ENCODE peak calls at places on chromosome 11, in four cellular contexts. Z is epithelial cell of esophagus, A is cardiac muscle cell, V is Peyer's patch. C is an unnamed sample.

GRCh38 chr11:497565-498296 is 9.3 kb downstream of the RNH1 start:
- DNase-seq in Z (no peak), A (no peak), V (no peak), C (no peak)

GRCh38 chr11:71843858-71844257 is 10.9 kb downstream of the DEFB108B start:
- DNase-seq in Z (no peak), A (no peak), V (no peak), C (no peak)

GRCh38 chr11:120335596-120335927 is 651 bp upstream of the ARHGEF12 start:
- DNase-seq in Z (peak), A (peak), V (no peak), C (no peak)

GRCh38 chr11:69437876-69438205 is 43.6 kb upstream of the LINC01488 start:
- DNase-seq in Z (no peak), A (no peak), V (no peak), C (no peak)

GRCh38 chr11:24457985-24458384 is 38.9 kb upstream of the LUZP2 start:
- DNase-seq in Z (no peak), A (no peak), V (no peak), C (no peak)

GRCh38 chr11:65634905-65635731 is 2.8 kb upstream of the SIPA1 start:
- DNase-seq in Z (peak), A (no peak), V (no peak), C (no peak)

GRCh38 chr11:11446967-11447366 is 93.9 kb upstream of the CSNK2A3 start:
- DNase-seq in Z (no peak), A (no peak), V (no peak), C (no peak)

GRCh38 chr11:662689-663274 is 25.7 kb downstream of the DRD4 start:
- DNase-seq in Z (peak), A (peak), V (peak), C (no peak)

GRCh38 chr11:3158131-3158591 is 6.9 kb downstream of the OSBPL5 start:
- DNase-seq in Z (no peak), A (no peak), V (no peak), C (no peak)

GRCh38 chr11:18394928-18395734 is 768 bp downstream of the LDHA start:
- DNase-seq in Z (no peak), A (peak), V (peak), C (no peak)

GRCh38 chr11:87030458-87031054 is 7.2 kb upstream of the TMEM135 start:
- DNase-seq in Z (no peak), A (peak), V (no peak), C (no peak)

GRCh38 chr11:27524155-27524554 is 17.6 kb upstream of the LIN7C start:
- DNase-seq in Z (peak), A (peak), V (no peak), C (peak)
- TF ChIP-seq CTCF in Z (peak), A (peak), V (no peak), C (no peak)

GRCh38 chr11:90250970-90251369 is 28.1 kb upstream of the CHORDC1 start:
- DNase-seq in Z (no peak), A (no peak), V (no peak), C (no peak)

GRCh38 chr11:90256404-90257157 is 33.7 kb upstream of the CHORDC1 start:
- DNase-seq in Z (no peak), A (no peak), V (no peak), C (no peak)

GRCh38 chr11:90251599-90251998 is 28.8 kb upstream of the CHORDC1 start:
- DNase-seq in Z (peak), A (no peak), V (no peak), C (no peak)

GRCh38 chr11:90254065-90254464 is 31.2 kb upstream of the CHORDC1 start:
- DNase-seq in Z (no peak), A (no peak), V (no peak), C (no peak)

DNA sequence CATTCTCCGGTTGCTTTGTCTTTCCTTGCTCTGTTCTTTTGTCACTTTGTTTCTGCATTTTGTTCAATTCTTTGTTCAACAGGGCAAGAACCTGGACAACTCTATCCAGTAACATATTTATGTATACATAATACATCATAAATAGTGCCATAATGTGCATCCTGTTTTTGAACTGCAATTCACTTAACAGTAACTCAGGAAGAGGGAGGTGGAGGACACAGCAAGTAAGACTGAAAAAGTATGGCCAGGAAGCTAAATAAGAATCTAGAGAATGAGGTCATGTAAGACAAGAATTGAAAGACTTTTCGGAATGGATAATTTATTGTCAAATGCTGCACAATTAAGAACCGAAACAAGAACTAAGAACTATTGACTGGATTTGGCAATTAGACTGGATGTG is 29.2 kb upstream of the CHORDC1 start:
- DNase-seq in Z (no peak), A (no peak), V (no peak), C (no peak)
- H3K4me3 ChIP-seq in Z (no peak), A (no peak), V (no peak), C (no peak)

GRCh38 chr11:121722431-121723256 is 269.9 kb upstream of the SORL1-AS1 start:
- DNase-seq in Z (peak), A (peak), V (no peak), C (no peak)
- TF ChIP-seq CTCF in Z (no peak), A (peak), V (no peak), C (no peak)

DNA sequence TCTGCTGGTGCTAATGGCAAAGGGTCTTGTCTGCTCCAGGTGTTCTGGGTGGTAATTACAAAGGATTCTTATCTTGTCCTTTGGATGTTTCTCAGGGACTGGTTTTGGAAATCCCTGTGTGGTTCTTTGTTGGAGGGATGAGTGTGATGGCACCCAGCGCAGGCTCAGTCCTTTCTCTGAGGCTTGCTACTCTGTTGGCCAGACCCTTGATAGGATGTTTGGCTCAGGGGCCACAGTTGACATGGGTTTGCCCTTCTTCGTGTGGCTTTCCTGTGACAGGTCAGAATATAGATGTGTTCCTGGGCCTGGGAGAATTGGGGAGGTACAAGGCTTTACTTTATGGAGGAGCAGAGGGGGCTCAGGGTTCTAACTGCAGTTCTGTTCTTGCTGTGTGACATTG is 4.0 kb downstream of the ARHGEF17 start:
- DNase-seq in Z (no peak), A (no peak), V (no peak), C (no peak)
- H3K4me3 ChIP-seq in Z (no peak), A (peak), V (peak), C (peak)

DNA sequence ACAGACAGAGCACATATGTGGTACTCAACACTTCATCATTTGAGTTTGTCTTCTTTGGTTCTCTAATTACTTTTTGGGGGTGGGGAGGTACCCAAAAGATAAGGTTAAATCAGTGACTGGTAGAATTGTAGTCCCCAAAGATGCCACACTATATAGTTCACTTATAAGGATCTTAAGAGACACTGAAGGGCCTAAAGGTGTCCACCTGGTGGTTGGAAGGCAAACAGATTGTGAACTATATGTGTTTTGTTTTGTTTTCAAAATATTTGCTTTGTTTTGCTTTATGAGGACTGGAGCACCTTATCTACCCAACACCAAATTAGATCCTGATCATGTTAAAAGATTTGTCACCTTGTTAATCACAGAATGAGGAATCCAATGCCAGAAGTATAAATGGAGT is 136.1 kb downstream of the DCDC1 start:
- DNase-seq in Z (peak), A (peak), V (no peak), C (no peak)
- TF ChIP-seq CTCF in Z (peak), A (peak), V (no peak), C (no peak)

GRCh38 chr11:64608260-64608538 is 17.2 kb downstream of the SLC22A12 start:
- DNase-seq in Z (no peak), A (no peak), V (no peak), C (no peak)
- H3K4me3 ChIP-seq in Z (no peak), A (no peak), V (no peak), C (peak)

GRCh38 chr11:85182437-85183109 is 444.6 kb downstream of the DLG2 start:
- DNase-seq in Z (peak), A (no peak), V (no peak), C (no peak)
- TF ChIP-seq CTCF in Z (peak), A (no peak), V (no peak), C (peak)

GRCh38 chr11:6571434-6572008 is 31.9 kb downstream of the RRP8 start:
- DNase-seq in Z (no peak), A (no peak), V (no peak), C (no peak)
- H3K4me3 ChIP-seq in Z (no peak), A (no peak), V (no peak), C (no peak)

C was measured in AG04449.